ENCODE peak calls at places on chromosomes 16 and 17, in seven cellular contexts. One of them, this sample, is unnamed.

GRCh38 chr17:38591759-38592241 is 14.0 kb downstream of the SRCIN1 start:
- DNase-seq in brain microvascular endothelial cell: peak; percentile 8
- DNase-seq in astrocyte of the cerebellum: no peak
- DNase-seq in fibroblast of the aortic adventitia: no peak
- DNase-seq in Panc1: no peak
- DNase-seq in ascending aorta: no peak
- DNase-seq in stomach: no peak
- DNase-seq in this sample: peak; percentile 14

GRCh38 chr16:69626256-69626655 is 60.5 kb downstream of the NFAT5 start:
- DNase-seq in astrocyte of the cerebellum: no peak
- DNase-seq in fibroblast of the aortic adventitia: peak; percentile 50
- DNase-seq in brain microvascular endothelial cell: peak; percentile 16
- DNase-seq in ascending aorta: no peak
- DNase-seq in stomach: no peak
- DNase-seq in Panc1: no peak
- DNase-seq in this sample: peak; percentile 50

GRCh38 chr17:33874617-33875060 is 380.4 kb upstream of the CCL2 start:
- DNase-seq in brain microvascular endothelial cell: no peak
- DNase-seq in fibroblast of the aortic adventitia: no peak
- DNase-seq in ascending aorta: no peak
- DNase-seq in stomach: no peak
- DNase-seq in Panc1: no peak
- DNase-seq in astrocyte of the cerebellum: no peak
- DNase-seq in this sample: no peak

GRCh38 chr16:85426806-85427205 is 186.3 kb upstream of the GSE1 start:
- DNase-seq in fibroblast of the aortic adventitia: no peak
- DNase-seq in Panc1: no peak
- DNase-seq in ascending aorta: no peak
- DNase-seq in brain microvascular endothelial cell: no peak
- DNase-seq in astrocyte of the cerebellum: no peak
- DNase-seq in stomach: no peak
- DNase-seq in this sample: no peak

GRCh38 chr17:20996724-20997615 is 45.8 kb downstream of the USP22 start:
- DNase-seq in ascending aorta: peak; percentile 56
- DNase-seq in astrocyte of the cerebellum: no peak
- DNase-seq in fibroblast of the aortic adventitia: no peak
- DNase-seq in brain microvascular endothelial cell: no peak
- DNase-seq in Panc1: no peak
- DNase-seq in stomach: no peak
- DNase-seq in this sample: no peak

GRCh38 chr16:20971420-20971819 is 70.8 kb downstream of the LYRM1 start:
- DNase-seq in ascending aorta: no peak
- DNase-seq in brain microvascular endothelial cell: no peak
- DNase-seq in stomach: no peak
- DNase-seq in fibroblast of the aortic adventitia: no peak
- DNase-seq in astrocyte of the cerebellum: no peak
- DNase-seq in Panc1: no peak
- DNase-seq in this sample: no peak

GRCh38 chr16:47065766-47066688 is 77.7 kb downstream of the NETO2 start:
- DNase-seq in Panc1: no peak
- DNase-seq in astrocyte of the cerebellum: no peak
- DNase-seq in stomach: no peak
- DNase-seq in fibroblast of the aortic adventitia: no peak
- DNase-seq in ascending aorta: no peak
- DNase-seq in brain microvascular endothelial cell: no peak
- DNase-seq in this sample: no peak

GRCh38 chr16:85995591-85996461 is 96.9 kb downstream of the IRF8 start:
- DNase-seq in Panc1: no peak
- DNase-seq in stomach: peak; percentile 22
- DNase-seq in ascending aorta: no peak
- DNase-seq in astrocyte of the cerebellum: no peak
- DNase-seq in brain microvascular endothelial cell: no peak
- DNase-seq in fibroblast of the aortic adventitia: no peak
- DNase-seq in this sample: no peak

GRCh38 chr17:12257176-12257575 is 236.5 kb downstream of the MAP2K4 start:
- DNase-seq in ascending aorta: no peak
- DNase-seq in Panc1: no peak
- DNase-seq in brain microvascular endothelial cell: no peak
- DNase-seq in astrocyte of the cerebellum: no peak
- DNase-seq in fibroblast of the aortic adventitia: no peak
- DNase-seq in stomach: no peak
- DNase-seq in this sample: no peak

GRCh38 chr17:54891176-54891821 is 9.4 kb upstream of the TOM1L1 start:
- DNase-seq in Panc1: no peak
- DNase-seq in brain microvascular endothelial cell: peak; percentile 66
- DNase-seq in astrocyte of the cerebellum: peak; percentile 48
- DNase-seq in fibroblast of the aortic adventitia: peak; percentile 80
- DNase-seq in ascending aorta: no peak
- DNase-seq in stomach: no peak
- DNase-seq in this sample: peak; percentile 86

GRCh38 chr17:14340968-14341412 is 40.1 kb downstream of the HS3ST3B1 start:
- DNase-seq in ascending aorta: no peak
- DNase-seq in brain microvascular endothelial cell: no peak
- DNase-seq in Panc1: no peak
- DNase-seq in fibroblast of the aortic adventitia: no peak
- DNase-seq in stomach: no peak
- DNase-seq in astrocyte of the cerebellum: peak; percentile 29
- DNase-seq in this sample: no peak

GRCh38 chr16:46618516-46618915 is 2.7 kb downstream of the SHCBP1 start:
- DNase-seq in stomach: no peak
- DNase-seq in fibroblast of the aortic adventitia: no peak
- DNase-seq in astrocyte of the cerebellum: no peak
- DNase-seq in ascending aorta: no peak
- DNase-seq in Panc1: no peak
- DNase-seq in brain microvascular endothelial cell: no peak
- DNase-seq in this sample: no peak

DNA sequence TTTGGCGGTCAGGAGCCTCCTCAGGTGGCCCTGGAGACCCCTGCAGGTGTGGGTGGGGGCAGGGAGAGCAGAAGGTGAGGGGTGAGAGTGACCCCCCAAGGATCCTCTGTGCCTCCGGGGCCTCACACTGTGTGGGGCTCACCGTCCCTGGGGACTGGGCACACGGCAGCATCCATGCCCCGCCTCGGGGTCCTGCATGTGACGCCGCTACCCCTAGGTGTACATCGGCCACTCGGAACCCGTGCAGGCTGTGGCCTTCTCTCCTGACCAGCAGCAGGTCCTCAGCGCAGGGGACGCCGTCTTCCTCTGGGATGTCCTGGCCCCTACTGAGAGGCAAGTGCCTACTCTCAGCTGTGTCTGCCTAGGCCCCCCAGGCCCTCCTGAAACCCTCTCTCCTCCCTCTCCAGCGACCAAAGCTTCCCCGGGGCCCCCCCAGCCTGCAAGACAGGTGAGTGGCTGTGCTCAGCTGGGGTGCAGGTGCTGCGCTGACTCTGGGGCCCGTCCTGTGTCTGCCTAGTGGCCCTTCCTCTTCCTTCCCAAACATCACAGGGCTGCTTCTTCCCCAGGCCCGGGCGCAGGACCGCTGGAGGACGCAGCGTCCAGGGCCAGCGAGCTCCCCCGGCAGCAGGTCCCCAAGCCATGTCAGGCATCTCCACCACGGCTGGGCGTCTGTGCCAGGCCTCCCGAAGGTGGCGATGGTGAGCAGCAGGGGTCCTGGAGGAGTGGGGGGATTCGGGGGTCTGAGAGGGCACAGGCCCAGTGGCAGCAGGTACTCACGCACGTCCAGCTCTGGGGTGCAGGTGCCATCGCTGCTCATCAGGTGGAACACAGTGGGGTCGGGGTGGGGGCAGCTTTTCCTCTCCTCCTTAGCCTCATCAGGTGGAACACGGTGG is 9.0 kb upstream of the RHOT2 start:
- DNase-seq in stomach: no peak
- DNase-seq in astrocyte of the cerebellum: no peak
- DNase-seq in ascending aorta: no peak
- DNase-seq in brain microvascular endothelial cell: no peak
- DNase-seq in Panc1: no peak
- DNase-seq in fibroblast of the aortic adventitia: no peak
- DNase-seq in this sample: no peak
- TF ChIP-seq CTCF in stomach: no peak
- TF ChIP-seq CTCF in astrocyte of the cerebellum: no peak
- TF ChIP-seq CTCF in ascending aorta: no peak
- TF ChIP-seq CTCF in brain microvascular endothelial cell: peak; percentile 37
- TF ChIP-seq CTCF in Panc1: no peak
- TF ChIP-seq CTCF in fibroblast of the aortic adventitia: no peak
- TF ChIP-seq CTCF in this sample: peak; percentile 4

GRCh38 chr16:647173-647902 is 1.8 kb upstream of the WDR90 start:
- DNase-seq in fibroblast of the aortic adventitia: no peak
- DNase-seq in brain microvascular endothelial cell: no peak
- DNase-seq in astrocyte of the cerebellum: no peak
- DNase-seq in stomach: peak; percentile 70
- DNase-seq in Panc1: no peak
- DNase-seq in ascending aorta: no peak
- DNase-seq in this sample: no peak
- H3K4me3 ChIP-seq in fibroblast of the aortic adventitia: no peak overlapping the region
- H3K4me3 ChIP-seq in brain microvascular endothelial cell: no peak overlapping the region
- H3K4me3 ChIP-seq in astrocyte of the cerebellum: no peak overlapping the region
- H3K4me3 ChIP-seq in stomach: no peak overlapping the region
- H3K4me3 ChIP-seq in Panc1: no peak overlapping the region
- H3K4me3 ChIP-seq in ascending aorta: peak overlapping the region; percentile 76
- H3K4me3 ChIP-seq in this sample: no peak overlapping the region

DNA sequence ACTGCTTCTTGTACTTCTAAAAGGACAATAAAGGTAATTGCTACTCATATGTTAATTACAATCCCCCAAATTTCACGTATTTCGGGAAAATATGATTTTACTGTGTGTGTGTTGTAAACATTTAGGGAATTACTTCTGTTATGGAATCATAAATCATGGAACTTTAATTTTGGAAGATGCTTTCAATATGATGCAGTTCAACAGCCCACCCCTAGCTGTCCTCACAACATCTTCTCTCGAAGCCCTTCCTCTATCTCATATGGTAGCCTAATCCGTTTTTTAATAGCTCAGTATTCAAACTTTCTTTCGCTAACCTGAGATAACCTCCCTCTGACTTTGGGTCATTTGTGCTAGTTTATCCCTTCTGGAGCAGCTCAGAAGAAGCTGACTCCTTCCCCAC is 78.4 kb downstream of the ANKFN1 start:
- DNase-seq in brain microvascular endothelial cell: no peak
- DNase-seq in astrocyte of the cerebellum: no peak
- DNase-seq in stomach: no peak
- DNase-seq in ascending aorta: no peak
- DNase-seq in Panc1: no peak
- DNase-seq in fibroblast of the aortic adventitia: no peak
- DNase-seq in this sample: no peak
- TF ChIP-seq CTCF in brain microvascular endothelial cell: no peak
- TF ChIP-seq CTCF in astrocyte of the cerebellum: no peak
- TF ChIP-seq CTCF in stomach: no peak
- TF ChIP-seq CTCF in ascending aorta: no peak
- TF ChIP-seq CTCF in Panc1: no peak
- TF ChIP-seq CTCF in fibroblast of the aortic adventitia: no peak
- TF ChIP-seq CTCF in this sample: no peak

DNA sequence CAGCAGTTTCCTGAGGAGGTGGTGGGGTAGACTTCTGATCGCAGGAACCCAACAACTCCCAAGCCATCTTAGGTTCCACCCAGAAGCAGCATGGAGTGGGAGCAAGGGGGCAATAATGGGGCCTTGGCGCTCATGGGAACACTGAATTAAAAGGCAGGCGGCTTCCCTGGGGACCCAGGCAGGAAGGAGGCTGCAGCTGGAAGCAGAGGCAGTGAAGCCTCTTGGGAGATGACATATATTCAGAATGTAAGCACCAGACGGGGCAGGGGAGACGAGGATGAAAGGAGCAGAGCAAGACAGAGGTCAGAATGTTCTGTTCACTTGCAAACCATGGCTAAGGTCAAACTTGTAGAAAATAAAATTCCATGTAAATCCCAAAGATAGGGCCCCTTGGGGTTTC is 2.9 kb downstream of the HIGD1B start:
- DNase-seq in brain microvascular endothelial cell: no peak
- DNase-seq in stomach: no peak
- DNase-seq in Panc1: no peak
- DNase-seq in astrocyte of the cerebellum: no peak
- DNase-seq in fibroblast of the aortic adventitia: no peak
- DNase-seq in ascending aorta: no peak
- DNase-seq in this sample: no peak
- H3K4me3 ChIP-seq in brain microvascular endothelial cell: no peak overlapping the region
- H3K4me3 ChIP-seq in stomach: no peak overlapping the region
- H3K4me3 ChIP-seq in Panc1: no peak overlapping the region
- H3K4me3 ChIP-seq in astrocyte of the cerebellum: no peak overlapping the region
- H3K4me3 ChIP-seq in fibroblast of the aortic adventitia: no peak overlapping the region
- H3K4me3 ChIP-seq in ascending aorta: no peak overlapping the region
- H3K4me3 ChIP-seq in this sample: no peak overlapping the region

GRCh38 chr17:69460963-69461922 is 46.7 kb downstream of the MAP2K6 start:
- DNase-seq in Panc1: no peak
- DNase-seq in fibroblast of the aortic adventitia: no peak
- DNase-seq in brain microvascular endothelial cell: no peak
- DNase-seq in ascending aorta: no peak
- DNase-seq in astrocyte of the cerebellum: no peak
- DNase-seq in stomach: no peak
- DNase-seq in this sample: peak; percentile 42

GRCh38 chr17:69466451-69466850 is 52.0 kb downstream of the MAP2K6 start:
- DNase-seq in brain microvascular endothelial cell: no peak
- DNase-seq in fibroblast of the aortic adventitia: no peak
- DNase-seq in astrocyte of the cerebellum: no peak
- DNase-seq in ascending aorta: no peak
- DNase-seq in stomach: no peak
- DNase-seq in Panc1: no peak
- DNase-seq in this sample: no peak

GRCh38 chr17:69457603-69458002 is 43.1 kb downstream of the MAP2K6 start:
- DNase-seq in Panc1: no peak
- DNase-seq in fibroblast of the aortic adventitia: no peak
- DNase-seq in astrocyte of the cerebellum: no peak
- DNase-seq in brain microvascular endothelial cell: no peak
- DNase-seq in stomach: no peak
- DNase-seq in ascending aorta: no peak
- DNase-seq in this sample: no peak

GRCh38 chr17:69462882-69463281 is 48.4 kb downstream of the MAP2K6 start:
- DNase-seq in fibroblast of the aortic adventitia: no peak
- DNase-seq in Panc1: no peak
- DNase-seq in ascending aorta: no peak
- DNase-seq in brain microvascular endothelial cell: no peak
- DNase-seq in astrocyte of the cerebellum: no peak
- DNase-seq in stomach: no peak
- DNase-seq in this sample: no peak

GRCh38 chr17:69462010-69462409 is 47.5 kb downstream of the MAP2K6 start:
- DNase-seq in ascending aorta: no peak
- DNase-seq in stomach: no peak
- DNase-seq in astrocyte of the cerebellum: no peak
- DNase-seq in Panc1: no peak
- DNase-seq in fibroblast of the aortic adventitia: no peak
- DNase-seq in brain microvascular endothelial cell: no peak
- DNase-seq in this sample: no peak
- TF ChIP-seq CTCF in ascending aorta: no peak
- TF ChIP-seq CTCF in stomach: no peak
- TF ChIP-seq CTCF in astrocyte of the cerebellum: no peak
- TF ChIP-seq CTCF in Panc1: no peak
- TF ChIP-seq CTCF in fibroblast of the aortic adventitia: no peak
- TF ChIP-seq CTCF in brain microvascular endothelial cell: no peak
- TF ChIP-seq CTCF in this sample: no peak

GRCh38 chr16:87652799-87653198 is 50.5 kb downstream of the JPH3 start:
- DNase-seq in astrocyte of the cerebellum: no peak
- DNase-seq in fibroblast of the aortic adventitia: no peak
- DNase-seq in brain microvascular endothelial cell: no peak
- DNase-seq in Panc1: no peak
- DNase-seq in stomach: no peak
- DNase-seq in ascending aorta: no peak
- DNase-seq in this sample: no peak
- H3K4me3 ChIP-seq in astrocyte of the cerebellum: no peak overlapping the region
- H3K4me3 ChIP-seq in fibroblast of the aortic adventitia: no peak overlapping the region
- H3K4me3 ChIP-seq in brain microvascular endothelial cell: no peak overlapping the region
- H3K4me3 ChIP-seq in Panc1: no peak overlapping the region
- H3K4me3 ChIP-seq in stomach: no peak overlapping the region
- H3K4me3 ChIP-seq in ascending aorta: no peak overlapping the region
- H3K4me3 ChIP-seq in this sample: no peak overlapping the region

GRCh38 chr17:73231363-73231762 is 30.3 kb downstream of the CPSF4L start:
- DNase-seq in Panc1: no peak
- DNase-seq in brain microvascular endothelial cell: peak; percentile 17
- DNase-seq in stomach: no peak
- DNase-seq in fibroblast of the aortic adventitia: peak; percentile 32
- DNase-seq in astrocyte of the cerebellum: no peak
- DNase-seq in ascending aorta: no peak
- DNase-seq in this sample: peak; percentile 43
- TF ChIP-seq CTCF in Panc1: no peak
- TF ChIP-seq CTCF in brain microvascular endothelial cell: no peak
- TF ChIP-seq CTCF in stomach: no peak
- TF ChIP-seq CTCF in fibroblast of the aortic adventitia: no peak
- TF ChIP-seq CTCF in astrocyte of the cerebellum: no peak
- TF ChIP-seq CTCF in ascending aorta: no peak
- TF ChIP-seq CTCF in this sample: no peak

This sample was measured in choroid plexus epithelial cell.